ENCODE peak calls at places on chromosomes 5 and 9, in six cellular contexts. B, Z, C, O, N and L are unnamed samples.

GRCh38 chr9:109120204-109120789 is 550 bp upstream of the TMEM245 start:
- DNase-seq in B (no peak), O (no peak), N (no peak), C (no peak), Z (no peak), L (no peak)

GRCh38 chr5:134099939-134100282 is 14.6 kb upstream of the TCF7 start:
- DNase-seq in B (no peak), O (no peak), C (no peak), N (no peak), Z (peak), L (peak)

GRCh38 chr5:1793301-1793740 is 6.3 kb downstream of the MRPL36 start:
- DNase-seq in N (no peak), Z (no peak), C (no peak), O (peak), B (no peak), L (no peak)

GRCh38 chr5:13985736-13986418 is 41.4 kb upstream of the DNAH5 start:
- DNase-seq in B (no peak), N (no peak), Z (no peak), C (peak), O (peak), L (no peak)

GRCh38 chr9:12876872-12877271 is 102.1 kb downstream of the LURAP1L start:
- DNase-seq in O (no peak), Z (no peak), N (no peak), B (no peak), C (no peak), L (no peak)

GRCh38 chr9:119391878-119392277 is 22.6 kb upstream of the BRINP1 start:
- DNase-seq in Z (no peak), N (no peak), B (no peak), O (no peak), C (no peak), L (no peak)

GRCh38 chr9:121220996-121221671 is 19.5 kb upstream of the RAB14 start:
- DNase-seq in B (no peak), O (no peak), C (no peak), Z (peak), N (no peak), L (peak)

GRCh38 chr9:95645992-95646391 is 129.2 kb upstream of the PTCH1 start:
- DNase-seq in C (peak), B (no peak), O (no peak), N (no peak), Z (no peak), L (no peak)

GRCh38 chr5:142699105-142699720 is 13.3 kb upstream of the FGF1 start:
- DNase-seq in C (peak), N (peak), Z (peak), O (peak), B (peak), L (peak)

GRCh38 chr5:102865510-102866314 is 110.6 kb downstream of the PAM start:
- DNase-seq in N (peak), Z (peak), C (peak), B (no peak), O (peak), L (peak)

GRCh38 chr5:153824909-153825308 is 213.8 kb downstream of the FAM114A2 start:
- DNase-seq in N (no peak), C (no peak), Z (no peak), O (no peak), B (no peak), L (peak)

GRCh38 chr5:24598926-24599325 is 45.9 kb downstream of the CDH10 start:
- DNase-seq in Z (peak), O (no peak), B (no peak), N (no peak), C (no peak), L (no peak)

GRCh38 chr5:142979636-142980035 is 209.5 kb downstream of the ARHGAP26 start:
- DNase-seq in C (no peak), B (no peak), Z (no peak), O (no peak), N (no peak), L (peak)

GRCh38 chr9:96612966-96613589 is 6.6 kb downstream of the CDC14B start:
- DNase-seq in C (peak), O (no peak), N (no peak), B (no peak), Z (no peak), L (no peak)

GRCh38 chr9:76882686-76883085 is 23.2 kb downstream of the PRUNE2 start:
- DNase-seq in B (no peak), Z (no peak), N (no peak), C (no peak), O (no peak), L (no peak)

GRCh38 chr9:652896-653295 is 188.6 kb upstream of the DMRT1 start:
- DNase-seq in O (no peak), C (no peak), N (no peak), B (no peak), Z (no peak), L (no peak)

GRCh38 chr9:438961-439768 is 224.5 kb downstream of the DOCK8 start:
- DNase-seq in C (peak), B (no peak), Z (no peak), O (no peak), N (no peak), L (no peak)

GRCh38 chr5:14659821-14660607 is 4.5 kb upstream of the OTULIN start:
- DNase-seq in C (peak), O (peak), Z (no peak), N (no peak), B (no peak), L (no peak)

GRCh38 chr9:113991714-113992113 is 86.4 kb downstream of the AMBP start:
- DNase-seq in C (no peak), O (no peak), Z (no peak), N (no peak), B (no peak), L (no peak)

GRCh38 chr5:120362426-120362825 is 101.7 kb upstream of the PRR16 start:
- DNase-seq in N (no peak), Z (no peak), O (no peak), C (no peak), B (no peak), L (no peak)

GRCh38 chr5:151082274-151082902 is 1.6 kb upstream of the TNIP1 start:
- DNase-seq in Z (peak), N (no peak), C (peak), O (peak), B (no peak), L (peak)

GRCh38 chr5:180343846-180344327 is 9.2 kb downstream of the GFPT2 start:
- DNase-seq in C (peak), Z (peak), O (no peak), N (no peak), B (no peak), L (no peak)

GRCh38 chr5:116626272-116626723 is 51.7 kb upstream of the SEMA6A start:
- DNase-seq in O (peak), B (no peak), N (peak), Z (peak), C (peak), L (no peak)

GRCh38 chr5:142426129-142426641 is 101.4 kb upstream of the SPRY4 start:
- DNase-seq in N (no peak), B (peak), C (no peak), O (peak), Z (no peak), L (no peak)

GRCh38 chr9:1198085-1198484 is 147.9 kb downstream of the DMRT2 start:
- DNase-seq in Z (no peak), B (no peak), C (peak), O (peak), N (no peak), L (no peak)

GRCh38 chr5:129046151-129046550 is 48.4 kb upstream of the ISOC1 start:
- DNase-seq in N (no peak), C (peak), Z (no peak), O (peak), B (no peak), L (no peak)